ENCODE peak calls at places on chromosomes 11 and 22, in four cellular contexts. One of them, this sample, is unnamed.

GRCh38 chr22:29727248-29727551 is 7.4 kb downstream of the CABP7 start:
- DNase-seq in WTC11: peak
- DNase-seq in K562: peak
- DNase-seq in HepG2: peak
- DNase-seq in this sample: no peak

GRCh38 chr11:13210424-13210823 is 67.2 kb upstream of the BMAL1 start:
- DNase-seq in WTC11: peak
- DNase-seq in K562: peak
- DNase-seq in HepG2: peak
- DNase-seq in this sample: no peak

GRCh38 chr11:38182126-38182907 is 1584.3 kb upstream of the RAG2 start:
- DNase-seq in WTC11: no peak
- DNase-seq in K562: no peak
- DNase-seq in HepG2: peak
- DNase-seq in this sample: no peak

GRCh38 chr11:124481365-124482323 is 36.1 kb upstream of the OR8B8 start:
- DNase-seq in WTC11: no peak
- DNase-seq in K562: peak
- DNase-seq in HepG2: peak
- DNase-seq in this sample: no peak

GRCh38 chr22:43272869-43273318 is 70.3 kb downstream of the SCUBE1 start:
- DNase-seq in WTC11: peak
- DNase-seq in K562: no peak
- DNase-seq in HepG2: no peak
- DNase-seq in this sample: no peak

GRCh38 chr11:102810943-102811528 is 13.1 kb upstream of the MMP1 start:
- DNase-seq in WTC11: no peak
- DNase-seq in K562: no peak
- DNase-seq in HepG2: peak
- DNase-seq in this sample: no peak

GRCh38 chr22:40070701-40071100 is 75.9 kb downstream of the FAM83F start:
- DNase-seq in WTC11: no peak
- DNase-seq in K562: no peak
- DNase-seq in HepG2: no peak
- DNase-seq in this sample: no peak

GRCh38 chr22:33631777-33632176 is 288.5 kb downstream of the LARGE1 start:
- DNase-seq in WTC11: no peak
- DNase-seq in K562: no peak
- DNase-seq in HepG2: peak
- DNase-seq in this sample: no peak

GRCh38 chr11:35088676-35089075 is 50.3 kb upstream of the CD44 start:
- DNase-seq in WTC11: no peak
- DNase-seq in K562: no peak
- DNase-seq in HepG2: no peak
- DNase-seq in this sample: no peak

DNA sequence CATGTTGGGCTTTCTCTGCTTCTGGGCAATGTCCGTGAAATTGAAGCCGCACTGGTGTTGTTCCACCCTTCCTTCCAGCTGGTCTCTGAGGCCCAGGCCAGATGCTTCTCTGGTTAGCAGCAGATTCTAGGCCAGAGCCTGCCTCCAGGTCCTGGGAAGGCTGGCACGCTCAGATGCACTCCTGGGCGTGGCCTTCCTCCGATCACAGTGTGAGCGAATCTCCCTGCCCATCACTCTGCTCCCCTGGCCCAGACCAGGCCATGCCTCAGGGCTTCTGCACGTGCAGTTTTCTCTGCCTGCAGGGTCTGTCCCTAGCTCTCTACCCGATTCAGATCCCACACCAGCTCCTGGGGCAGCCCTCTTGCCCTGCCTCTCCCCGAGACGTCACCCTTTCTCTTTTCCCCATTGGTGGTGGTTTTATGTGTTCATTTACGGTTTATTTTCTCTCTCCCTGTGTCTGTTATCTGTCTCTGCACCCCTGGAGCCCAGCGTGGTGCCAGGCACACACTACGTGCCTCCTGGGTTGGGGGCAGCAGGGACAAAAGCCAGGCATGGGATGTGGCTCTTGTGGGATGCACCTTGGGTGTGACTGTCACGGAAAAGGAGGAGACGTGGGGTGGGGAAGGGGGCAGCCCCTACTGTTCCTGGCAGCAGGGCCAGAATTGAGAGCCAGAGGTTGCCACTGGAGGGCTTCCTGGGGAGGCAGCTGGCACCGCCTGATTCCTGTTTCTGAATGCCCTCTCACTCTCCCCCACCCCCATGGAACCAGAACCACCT is 66.0 kb downstream of the KCNQ1 start:
- DNase-seq in WTC11: peak
- DNase-seq in K562: peak
- DNase-seq in HepG2: no peak
- DNase-seq in this sample: no peak
- TF ChIP-seq CREM in WTC11: no peak
- TF ChIP-seq CREM in K562: no peak
- TF ChIP-seq CREM in HepG2: no peak
- TF ChIP-seq CREM in this sample: no peak

GRCh38 chr11:65436412-65437032 is 13.9 kb downstream of the NEAT1 start:
- DNase-seq in WTC11: no peak
- DNase-seq in K562: no peak
- DNase-seq in HepG2: no peak
- DNase-seq in this sample: no peak
- TF ChIP-seq ETV6 in WTC11: no peak
- TF ChIP-seq ETV6 in K562: no peak
- TF ChIP-seq ETV6 in HepG2: no peak
- TF ChIP-seq ETV6 in this sample: no peak

GRCh38 chr11:44339530-44339883 is 29.6 kb upstream of the ALX4 start:
- DNase-seq in WTC11: no peak
- DNase-seq in K562: no peak
- DNase-seq in HepG2: no peak
- DNase-seq in this sample: no peak

GRCh38 chr11:44338031-44338430 is 28.1 kb upstream of the ALX4 start:
- DNase-seq in WTC11: no peak
- DNase-seq in K562: no peak
- DNase-seq in HepG2: no peak
- DNase-seq in this sample: no peak

GRCh38 chr11:44335052-44335894 is 25.3 kb upstream of the ALX4 start:
- DNase-seq in WTC11: no peak
- DNase-seq in K562: no peak
- DNase-seq in HepG2: no peak
- DNase-seq in this sample: no peak

GRCh38 chr11:44340656-44341055 is 30.7 kb upstream of the ALX4 start:
- DNase-seq in WTC11: no peak
- DNase-seq in K562: no peak
- DNase-seq in HepG2: no peak
- DNase-seq in this sample: no peak

GRCh38 chr11:44338721-44339529 is 29.0 kb upstream of the ALX4 start:
- DNase-seq in WTC11: no peak
- DNase-seq in K562: no peak
- DNase-seq in HepG2: no peak
- DNase-seq in this sample: no peak
- TF ChIP-seq CREM in WTC11: no peak
- TF ChIP-seq CREM in K562: no peak
- TF ChIP-seq CREM in HepG2: no peak
- TF ChIP-seq CREM in this sample: no peak

GRCh38 chr11:68843703-68844312 is 2.1 kb upstream of the CPT1A start:
- DNase-seq in WTC11: peak
- DNase-seq in K562: no peak
- DNase-seq in HepG2: peak
- DNase-seq in this sample: no peak
- TF ChIP-seq ETV6 in WTC11: peak
- TF ChIP-seq ETV6 in K562: no peak
- TF ChIP-seq ETV6 in HepG2: no peak
- TF ChIP-seq ETV6 in this sample: no peak

GRCh38 chr22:45511847-45512261 is 9.2 kb downstream of the FBLN1 start:
- DNase-seq in WTC11: no peak
- DNase-seq in K562: no peak
- DNase-seq in HepG2: no peak
- DNase-seq in this sample: no peak
- TF ChIP-seq CREM in WTC11: no peak
- TF ChIP-seq CREM in K562: no peak
- TF ChIP-seq CREM in HepG2: no peak
- TF ChIP-seq CREM in this sample: no peak

GRCh38 chr11:116595305-116595880 is 177.4 kb downstream of the BUD13 start:
- DNase-seq in WTC11: no peak
- DNase-seq in K562: no peak
- DNase-seq in HepG2: no peak
- DNase-seq in this sample: no peak
- TF ChIP-seq ETV6 in WTC11: no peak
- TF ChIP-seq ETV6 in K562: no peak
- TF ChIP-seq ETV6 in HepG2: no peak
- TF ChIP-seq ETV6 in this sample: no peak

GRCh38 chr11:64384981-64385952 is 26.3 kb downstream of the RPS6KA4 start:
- DNase-seq in WTC11: no peak
- DNase-seq in K562: no peak
- DNase-seq in HepG2: no peak
- DNase-seq in this sample: no peak

GRCh38 chr11:64382586-64382985 is 23.6 kb downstream of the RPS6KA4 start:
- DNase-seq in WTC11: no peak
- DNase-seq in K562: no peak
- DNase-seq in HepG2: no peak
- DNase-seq in this sample: no peak

GRCh38 chr11:64383580-64383979 is 24.6 kb downstream of the RPS6KA4 start:
- DNase-seq in WTC11: no peak
- DNase-seq in K562: no peak
- DNase-seq in HepG2: no peak
- DNase-seq in this sample: no peak

GRCh38 chr11:64385953-64386704 is 27.2 kb downstream of the RPS6KA4 start:
- DNase-seq in WTC11: no peak
- DNase-seq in K562: no peak
- DNase-seq in HepG2: peak
- DNase-seq in this sample: no peak

DNA sequence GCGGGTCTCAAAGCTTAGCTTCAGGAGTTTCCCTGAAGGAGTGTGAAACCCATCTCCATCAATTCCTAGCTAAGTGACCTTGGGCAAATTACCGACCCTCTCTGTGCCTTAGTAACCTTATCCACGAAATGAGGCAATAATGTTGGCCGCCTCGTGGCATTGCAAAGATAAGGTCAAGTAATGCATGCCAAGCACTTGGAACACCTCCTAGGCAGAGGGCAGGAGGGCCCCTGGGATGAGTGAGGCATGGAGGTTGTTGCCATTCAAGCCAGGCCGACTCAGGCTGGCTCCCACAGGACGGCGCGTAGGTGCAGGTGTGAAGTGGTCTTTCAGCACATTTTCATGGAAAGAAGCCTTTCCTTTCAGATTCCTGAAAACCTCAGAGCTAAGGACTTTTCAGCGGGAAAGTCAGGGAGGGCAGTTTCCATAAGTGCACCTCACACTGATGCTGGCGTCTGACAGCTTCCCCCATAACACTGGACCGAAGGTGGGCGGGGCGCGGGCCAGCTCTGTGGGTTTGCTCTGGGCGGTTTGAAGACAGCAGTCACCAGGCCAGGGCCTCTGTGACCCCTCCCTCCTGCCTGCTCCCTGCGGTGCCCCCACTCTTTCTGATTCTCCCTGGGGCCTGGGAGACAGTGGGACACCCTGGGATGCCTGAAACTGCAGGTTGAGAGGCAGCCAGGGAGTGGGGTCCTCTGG is 25.2 kb downstream of the RPS6KA4 start:
- DNase-seq in WTC11: no peak
- DNase-seq in K562: no peak
- DNase-seq in HepG2: no peak
- DNase-seq in this sample: no peak
- TF ChIP-seq CREM in WTC11: no peak
- TF ChIP-seq CREM in K562: no peak
- TF ChIP-seq CREM in HepG2: no peak
- TF ChIP-seq CREM in this sample: no peak